ENCODE peak calls at places on chromosomes 1 and 21, in nine cellular contexts. O, Y, W, A, Q, D, L, M and Z are unnamed samples.

GRCh38 chr1:26887125-26887524 is 3.0 kb downstream of the GPN2 start:
- DNase-seq in O (peak), Y (no peak), W (no peak), A (no peak), Q (no peak), D (peak), L (no peak), M (no peak), Z (no peak)

GRCh38 chr1:19818324-19818723 is 3.2 kb upstream of the RNF186 start:
- DNase-seq in O (no peak), Y (no peak), W (no peak), A (no peak), Q (no peak), D (no peak), L (no peak), M (no peak), Z (no peak)

GRCh38 chr1:33007190-33008050 is 29.3 kb downstream of the AK2 start:
- DNase-seq in O (peak), Y (no peak), W (no peak), A (no peak), Q (no peak), D (peak), L (peak), M (no peak), Z (no peak)

GRCh38 chr21:37348664-37349063 is 17.9 kb upstream of the DYRK1A start:
- DNase-seq in O (no peak), Y (no peak), W (no peak), A (no peak), Q (no peak), D (no peak), L (no peak), M (no peak), Z (no peak)

GRCh38 chr1:204915856-204916485 is 45.3 kb downstream of the NFASC start:
- DNase-seq in O (peak), Y (no peak), W (no peak), A (no peak), Q (no peak), D (no peak), L (no peak), M (no peak), Z (no peak)

GRCh38 chr1:41855713-41856112 is 63.0 kb downstream of the HIVEP3 start:
- DNase-seq in O (no peak), Y (no peak), W (no peak), A (no peak), Q (no peak), D (no peak), L (no peak), M (no peak), Z (no peak)

GRCh38 chr1:30334767-30335166 is 388.6 kb downstream of the MATN1 start:
- DNase-seq in O (no peak), Y (no peak), W (no peak), A (no peak), Q (peak), D (no peak), L (no peak), M (no peak), Z (no peak)

GRCh38 chr21:45577806-45578801 is 35.9 kb upstream of the SLC19A1 start:
- DNase-seq in O (no peak), Y (no peak), W (no peak), A (peak), Q (peak), D (no peak), L (no peak), M (no peak), Z (no peak)

GRCh38 chr1:20281801-20282200 is 8.9 kb upstream of the VWA5B1 start:
- DNase-seq in O (peak), Y (no peak), W (no peak), A (no peak), Q (no peak), D (no peak), L (no peak), M (no peak), Z (no peak)

GRCh38 chr1:67307251-67308060 is at the start of gene IL12RB2:
- DNase-seq in O (no peak), Y (peak), W (peak), A (no peak), Q (no peak), D (no peak), L (peak), M (no peak), Z (peak)

GRCh38 chr1:84691139-84691783 is 1.0 kb upstream of the SSX2IP start:
- DNase-seq in O (no peak), Y (no peak), W (peak), A (no peak), Q (no peak), D (no peak), L (no peak), M (no peak), Z (no peak)

GRCh38 chr1:206415913-206416312 is 54.4 kb upstream of the IKBKE start:
- DNase-seq in O (no peak), Y (no peak), W (no peak), A (no peak), Q (no peak), D (no peak), L (no peak), M (no peak), Z (no peak)

GRCh38 chr1:162062542-162063015 is 6.9 kb upstream of the NOS1AP start:
- DNase-seq in O (peak), Y (no peak), W (no peak), A (no peak), Q (no peak), D (peak), L (no peak), M (no peak), Z (no peak)

GRCh38 chr21:42317341-42317741 is 2.1 kb upstream of the TFF3 start:
- DNase-seq in O (no peak), Y (no peak), W (no peak), A (no peak), Q (peak), D (no peak), L (no peak), M (no peak), Z (no peak)

GRCh38 chr1:79874289-79874688 is 867.8 kb upstream of the ADGRL4 start:
- DNase-seq in O (no peak), Y (no peak), W (no peak), A (no peak), Q (no peak), D (peak), L (no peak), M (no peak), Z (no peak)
- TF ChIP-seq CTCF in O (no peak), Y (no peak), W (no peak), A (peak), Q (peak), D (peak), L (no peak), M (no peak), Z (no peak)

DNA sequence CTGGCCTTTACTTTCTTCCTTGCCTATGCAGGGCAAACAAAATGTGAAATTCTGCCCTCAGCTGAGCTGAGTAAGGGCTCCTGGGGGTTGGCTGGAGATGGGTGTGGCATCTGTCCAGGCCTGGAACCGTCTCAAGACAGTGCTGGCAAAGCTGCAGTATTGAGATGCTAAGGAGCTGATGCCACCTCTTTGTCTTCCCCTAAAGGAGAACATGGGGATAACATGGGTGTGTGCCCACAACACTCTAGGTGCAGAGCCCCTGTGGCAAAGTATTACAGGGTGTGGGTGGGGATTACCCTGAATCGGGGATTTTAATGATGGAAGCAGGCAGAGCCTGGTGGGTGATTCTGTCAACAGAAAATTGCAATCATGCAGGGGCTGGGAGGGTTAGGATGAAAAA is 2.5 kb upstream of the ST3GAL3 start:
- DNase-seq in O (peak), Y (peak), W (no peak), A (peak), Q (no peak), D (peak), L (peak), M (no peak), Z (no peak)
- TF ChIP-seq CTCF in O (peak), Y (no peak), W (no peak), A (peak), Q (peak), D (peak), L (no peak), M (no peak), Z (peak)

GRCh38 chr1:178282949-178283367 is 189.1 kb downstream of the RASAL2 start:
- DNase-seq in O (peak), Y (no peak), W (no peak), A (no peak), Q (no peak), D (peak), L (no peak), M (no peak), Z (no peak)
- TF ChIP-seq CTCF in O (peak), Y (peak), W (no peak), A (peak), Q (peak), D (peak), L (peak), M (peak), Z (peak)

GRCh38 chr1:157377216-157377821 is 175.0 kb downstream of the FCRL5 start:
- DNase-seq in O (peak), Y (no peak), W (no peak), A (no peak), Q (no peak), D (peak), L (no peak), M (no peak), Z (no peak)

GRCh38 chr1:157382351-157382750 is 170.0 kb downstream of the FCRL5 start:
- DNase-seq in O (no peak), Y (no peak), W (no peak), A (no peak), Q (no peak), D (no peak), L (no peak), M (no peak), Z (no peak)

GRCh38 chr1:157384252-157384651 is 168.1 kb downstream of the FCRL5 start:
- DNase-seq in O (no peak), Y (no peak), W (no peak), A (no peak), Q (no peak), D (no peak), L (no peak), M (no peak), Z (no peak)

GRCh38 chr1:157380523-157380922 is 171.8 kb downstream of the FCRL5 start:
- DNase-seq in O (no peak), Y (no peak), W (no peak), A (no peak), Q (no peak), D (no peak), L (no peak), M (no peak), Z (no peak)
- TF ChIP-seq CTCF in O (no peak), Y (no peak), W (no peak), A (no peak), Q (no peak), D (no peak), L (no peak), M (no peak), Z (no peak)

GRCh38 chr1:150516616-150517015 is 1.1 kb downstream of the FALEC start:
- DNase-seq in O (peak), Y (no peak), W (peak), A (no peak), Q (no peak), D (peak), L (no peak), M (no peak), Z (no peak)
- TF ChIP-seq CTCF in O (no peak), Y (no peak), W (peak), A (no peak), Q (no peak), D (peak), L (no peak), M (no peak), Z (no peak)

GRCh38 chr1:209900734-209901133 is 37.3 kb upstream of the SYT14 start:
- DNase-seq in O (peak), Y (no peak), W (no peak), A (no peak), Q (no peak), D (no peak), L (no peak), M (no peak), Z (no peak)
- TF ChIP-seq CTCF in O (no peak), Y (no peak), W (no peak), A (no peak), Q (no peak), D (no peak), L (no peak), M (no peak), Z (no peak)

GRCh38 chr1:2428490-2428889 is 16.1 kb upstream of the PEX10 start:
- DNase-seq in O (no peak), Y (no peak), W (no peak), A (no peak), Q (no peak), D (no peak), L (no peak), M (no peak), Z (no peak)
- TF ChIP-seq CTCF in O (no peak), Y (no peak), W (no peak), A (no peak), Q (no peak), D (no peak), L (no peak), M (no peak), Z (no peak)

GRCh38 chr1:157882560-157882959 is 41.0 kb upstream of the CD5L start:
- DNase-seq in O (no peak), Y (no peak), W (no peak), A (no peak), Q (no peak), D (no peak), L (no peak), M (no peak), Z (no peak)

GRCh38 chr1:157880621-157881020 is 39.0 kb upstream of the CD5L start:
- DNase-seq in O (no peak), Y (no peak), W (no peak), A (no peak), Q (no peak), D (no peak), L (no peak), M (no peak), Z (no peak)

GRCh38 chr1:157878059-157878458 is 36.5 kb upstream of the CD5L start:
- DNase-seq in O (peak), Y (no peak), W (peak), A (peak), Q (no peak), D (peak), L (no peak), M (no peak), Z (no peak)
- TF ChIP-seq CTCF in O (peak), Y (no peak), W (peak), A (peak), Q (peak), D (peak), L (no peak), M (peak), Z (peak)

GRCh38 chr1:151165738-151166505 is at the start of the genes LYSMD1 and SCNM1:
- DNase-seq in O (peak), Y (peak), W (peak), A (peak), Q (peak), D (peak), L (peak), M (peak), Z (peak)
- TF ChIP-seq CTCF in O (no peak), Y (peak), W (no peak), A (no peak), Q (peak), D (peak), L (no peak), M (no peak), Z (no peak)

GRCh38 chr1:224170748-224171478 is 12.1 kb upstream of the DEGS1 start:
- DNase-seq in O (peak), Y (no peak), W (no peak), A (no peak), Q (no peak), D (peak), L (no peak), M (no peak), Z (no peak)
- TF ChIP-seq CTCF in O (peak), Y (no peak), W (peak), A (peak), Q (peak), D (peak), L (peak), M (peak), Z (peak)